ENCODE peak calls at places on chromosomes 2 and 18, in four cellular contexts. Z, U, H and Y are unnamed samples.

GRCh38 chr2:179340678-179341077 is 76.0 kb upstream of the SESTD1 start:
- DNase-seq in Z (no peak), U (no peak), H (no peak), Y (no peak)

GRCh38 chr2:47108638-47109372 is 46.3 kb downstream of the STPG4 start:
- DNase-seq in U (no peak), Z (no peak), H (no peak), Y (no peak)

GRCh38 chr2:239104800-239105199 is 256.9 kb downstream of the TWIST2 start:
- DNase-seq in U (no peak), Z (no peak), H (no peak), Y (no peak)

GRCh38 chr18:70165936-70166335 is 39.6 kb downstream of the RTTN start:
- DNase-seq in H (no peak), Z (no peak), U (no peak), Y (no peak)

GRCh38 chr2:236577481-236578410 is 8.1 kb downstream of the ACKR3 start:
- DNase-seq in Z (no peak), H (no peak), U (no peak), Y (no peak)

GRCh38 chr2:45698538-45698937 is 47.1 kb downstream of the PRKCE start:
- DNase-seq in Z (no peak), U (no peak), H (no peak), Y (no peak)

GRCh38 chr18:45527891-45528290 is 87.4 kb upstream of the SLC14A2 start:
- DNase-seq in H (no peak), U (no peak), Z (no peak), Y (no peak)

GRCh38 chr2:152098033-152098797 is 629 bp downstream of the CACNB4 start:
- DNase-seq in H (no peak), Z (peak), U (no peak), Y (peak)

GRCh38 chr2:149679286-149679685 is 91.7 kb upstream of the MMADHC start:
- DNase-seq in U (no peak), Z (no peak), H (no peak), Y (no peak)

GRCh38 chr2:170282851-170283250 is 104.9 kb downstream of the MYO3B start:
- DNase-seq in H (no peak), Z (no peak), U (no peak), Y (no peak)

GRCh38 chr2:80073134-80073561 is 231.4 kb downstream of the LRRTM1 start:
- DNase-seq in U (no peak), H (peak), Z (no peak), Y (no peak)

GRCh38 chr2:100011272-100011711 is 131.1 kb downstream of the AFF3 start:
- DNase-seq in U (no peak), Z (no peak), H (no peak), Y (no peak)

GRCh38 chr2:26848336-26849055 is 564 bp downstream of the DPYSL5 start:
- DNase-seq in Z (no peak), U (no peak), H (peak), Y (no peak)

GRCh38 chr2:203340791-203341487 is 12.7 kb downstream of the ABI2 start:
- DNase-seq in H (no peak), Z (no peak), U (no peak), Y (no peak)

GRCh38 chr18:75205760-75206109 is 3.2 kb downstream of the PTGR3 start:
- DNase-seq in U (no peak), Z (no peak), H (no peak), Y (no peak)

GRCh38 chr2:6214471-6214870 is 522.3 kb downstream of the SOX11 start:
- DNase-seq in Z (no peak), H (no peak), U (no peak), Y (no peak)

GRCh38 chr2:1855150-1855549 is 110.8 kb upstream of the PXDN start:
- DNase-seq in Z (no peak), U (no peak), H (no peak), Y (no peak)

GRCh38 chr2:141557329-141558098 is 573.3 kb downstream of the LRP1B start:
- DNase-seq in Z (no peak), U (no peak), H (no peak), Y (no peak)

GRCh38 chr2:14423145-14423906 is 209.2 kb upstream of the LRATD1 start:
- DNase-seq in U (no peak), Z (no peak), H (no peak), Y (no peak)

GRCh38 chr2:232979871-232980461 is 33.1 kb downstream of the NGEF start:
- DNase-seq in H (no peak), U (no peak), Z (no peak), Y (no peak)

GRCh38 chr2:20533993-20534591 is 87.2 kb downstream of the RHOB start:
- DNase-seq in U (no peak), Z (no peak), H (no peak), Y (no peak)

GRCh38 chr2:233831011-233831721 is 23.2 kb downstream of the HJURP start:
- DNase-seq in H (no peak), Z (no peak), U (no peak), Y (no peak)

GRCh38 chr2:85893428-85894258 is 4.9 kb upstream of the ST3GAL5 start:
- DNase-seq in U (no peak), Z (no peak), H (no peak), Y (no peak)

GRCh38 chr2:190592831-190593230 is 56.1 kb upstream of the NAB1 start:
- DNase-seq in U (no peak), Z (no peak), H (no peak), Y (no peak)

GRCh38 chr2:226352941-226353558 is 446.6 kb downstream of the IRS1 start:
- DNase-seq in H (no peak), U (no peak), Z (no peak), Y (no peak)

GRCh38 chr18:24181806-24182205 is 42.9 kb downstream of the CABYR start:
- DNase-seq in Z (no peak), H (no peak), U (no peak), Y (no peak)

GRCh38 chr18:45254683-45255082 is 360.6 kb upstream of the SLC14A2 start:
- DNase-seq in U (no peak), H (no peak), Z (peak), Y (no peak)

GRCh38 chr18:80157708-80158343 is 48.8 kb downstream of the ADNP2 start:
- DNase-seq in Z (peak), U (peak), H (peak), Y (peak)

DNA sequence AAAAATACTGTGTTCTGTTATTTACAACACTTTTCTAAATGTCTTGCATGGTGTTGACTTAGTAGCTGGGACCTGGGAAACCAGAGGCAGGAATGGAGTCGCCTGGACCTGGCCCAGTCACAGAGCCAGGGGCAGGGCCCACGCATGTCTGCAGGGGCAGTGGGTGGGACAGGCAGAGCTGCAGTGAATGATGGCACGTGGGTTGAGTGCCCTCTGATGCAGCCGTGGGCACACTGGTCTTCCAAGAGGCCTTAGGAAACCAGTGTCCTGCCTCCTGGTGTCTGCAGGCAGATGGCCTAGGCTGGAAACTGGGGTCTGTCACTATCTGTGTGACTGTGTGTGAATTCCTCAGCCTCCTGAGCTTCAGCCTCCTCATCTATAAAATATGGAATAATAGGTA is 46.8 kb downstream of the ARHGEF4 start:
- DNase-seq in Z (no peak), H (no peak), U (no peak), Y (no peak)
- H3K27ac ChIP-seq in Z (no peak), H (no peak), U (no peak), Y (no peak)

GRCh38 chr18:46915800-46916550 is 1.3 kb downstream of the PIAS2 start:
- DNase-seq in Z (no peak), U (no peak), H (no peak), Y (no peak)
- H3K27ac ChIP-seq in Z (peak), U (peak), H (peak), Y (no peak)

GRCh38 chr18:48901145-48902022 is 49.4 kb downstream of the SMAD7 start:
- DNase-seq in Z (no peak), H (no peak), U (no peak), Y (no peak)

GRCh38 chr18:48902856-48903601 is 47.7 kb downstream of the SMAD7 start:
- DNase-seq in U (no peak), H (no peak), Z (peak), Y (no peak)

GRCh38 chr18:48900469-48900868 is 50.3 kb downstream of the SMAD7 start:
- DNase-seq in H (no peak), Z (no peak), U (no peak), Y (no peak)

GRCh38 chr18:48904086-48904485 is 46.7 kb downstream of the SMAD7 start:
- DNase-seq in H (no peak), U (no peak), Z (no peak), Y (no peak)

GRCh38 chr18:48902023-48902855 is 48.5 kb downstream of the SMAD7 start:
- DNase-seq in Z (peak), H (no peak), U (no peak), Y (peak)
- H3K27ac ChIP-seq in Z (peak), H (no peak), U (no peak), Y (peak)

GRCh38 chr2:66553370-66553769 is 118.4 kb downstream of the MEIS1 start:
- DNase-seq in Z (peak), U (no peak), H (no peak), Y (no peak)
- H3K27ac ChIP-seq in Z (peak), U (no peak), H (no peak), Y (no peak)

DNA sequence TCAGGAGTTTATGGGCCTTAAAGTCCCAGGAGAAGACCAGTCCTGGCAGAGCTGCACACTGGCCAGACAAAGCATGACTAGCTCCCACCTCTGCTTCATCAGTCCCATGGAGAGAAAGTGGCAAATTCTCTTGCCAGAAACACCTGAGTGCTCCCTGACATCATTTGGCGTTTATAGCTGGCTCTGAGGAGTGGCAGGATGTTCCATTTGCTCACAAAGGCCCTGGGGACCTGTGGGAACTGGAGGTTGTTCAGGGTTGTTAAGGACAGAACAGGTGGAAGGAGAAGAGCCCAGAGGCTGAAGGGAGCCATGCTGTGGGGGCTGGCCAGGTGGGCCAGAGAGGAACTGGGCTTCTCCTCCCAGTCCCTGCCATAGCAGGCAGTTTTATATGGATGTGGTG is 56.1 kb downstream of the RPL37A start:
- DNase-seq in U (no peak), Z (no peak), H (no peak), Y (no peak)
- H3K27ac ChIP-seq in U (no peak), Z (peak), H (no peak), Y (no peak)

DNA sequence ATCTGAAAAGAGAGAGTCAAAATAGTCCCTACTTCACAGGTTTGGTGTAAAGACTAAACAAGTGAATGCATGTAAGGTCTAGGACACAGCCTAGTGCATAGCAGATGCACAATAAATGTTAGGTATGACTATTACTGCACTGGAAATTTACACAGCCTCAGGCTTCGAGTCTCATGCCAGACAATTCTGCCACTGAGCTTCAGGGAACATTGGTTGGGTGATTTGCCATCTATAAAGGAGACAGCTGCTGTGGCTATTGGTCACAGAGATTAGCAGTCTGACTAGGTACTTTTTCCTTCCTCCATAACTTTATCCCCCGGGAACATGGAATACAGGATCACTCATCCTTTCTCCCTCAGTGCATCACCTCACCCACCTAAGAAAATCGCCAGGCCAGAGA is 89.2 kb downstream of the FAM124B start:
- DNase-seq in U (no peak), Z (no peak), H (no peak), Y (no peak)
- H3K27ac ChIP-seq in U (no peak), Z (no peak), H (no peak), Y (no peak)